ENCODE peak calls at places on chromosomes 1 and 21, in six cellular contexts. H is NCI-H774, F is NCI-H2171, Q is HS-5, M is osteocyte, R is GM12891. Z is an unnamed sample.

GRCh38 chr1:228691926-228692325 is 43.4 kb upstream of the RHOU start:
- DNase-seq in F (peak; percentile 24), M (no peak), Q (no peak), R (no peak), H (peak; percentile 47), Z (no peak)

GRCh38 chr1:52576074-52576473 is 23.2 kb upstream of the TUT4 start:
- DNase-seq in M (no peak), H (no peak), Q (no peak), F (no peak), R (no peak), Z (no peak)

GRCh38 chr1:101137144-101138126 is 99.4 kb upstream of the S1PR1 start:
- DNase-seq in F (no peak), M (no peak), H (no peak), R (no peak), Q (peak; percentile 51), Z (no peak)

GRCh38 chr21:36747815-36748381 is 49.0 kb downstream of the SIM2 start:
- DNase-seq in R (peak; percentile 73), H (peak; percentile 35), F (peak; percentile 31), Q (no peak), M (peak; percentile 91), Z (no peak)

GRCh38 chr1:23638188-23638619 is 53.4 kb upstream of the RPL11 start:
- DNase-seq in R (no peak), Q (no peak), M (no peak), H (no peak), F (no peak), Z (no peak)

GRCh38 chr1:219716611-219717114 is 103.8 kb upstream of the ZC3H11B start:
- DNase-seq in H (no peak), R (no peak), F (no peak), Q (no peak), M (no peak), Z (no peak)

GRCh38 chr1:54990916-54991315 is 7.8 kb upstream of the BSND start:
- DNase-seq in H (no peak), F (no peak), Q (no peak), R (no peak), M (no peak), Z (no peak)

GRCh38 chr1:112862753-112863426 is 93.1 kb downstream of the SLC16A1 start:
- DNase-seq in F (no peak), H (no peak), M (no peak), R (no peak), Q (no peak), Z (no peak)

GRCh38 chr1:205293350-205294074 is 28.0 kb downstream of the NUAK2 start:
- DNase-seq in R (no peak), H (no peak), M (no peak), Q (no peak), F (no peak), Z (peak; percentile 57)

GRCh38 chr1:155284476-155284875 is 7.2 kb downstream of the HCN3 start:
- DNase-seq in M (no peak), F (no peak), R (no peak), Q (no peak), H (no peak), Z (no peak)

GRCh38 chr1:61221642-61222041 is 139.3 kb downstream of the NFIA start:
- DNase-seq in R (no peak), F (no peak), M (no peak), Q (no peak), H (no peak), Z (peak; percentile 86)